ENCODE peak calls at places on chromosomes 2 and 18, in six cellular contexts. P is uterus, C is A549, D is AG04449, O is cardiac fibroblast, R is A673. Z is an unnamed sample.

GRCh38 chr2:172293952-172294351 is 133.4 kb upstream of the ITGA6 start:
- DNase-seq in P (peak), C (no peak), D (no peak), O (peak), R (peak), Z (no peak)

GRCh38 chr2:224135881-224136280 is 96.8 kb upstream of the SERPINE2 start:
- DNase-seq in P (no peak), C (no peak), D (no peak), O (no peak), R (no peak), Z (no peak)

GRCh38 chr2:9702604-9703084 is 71.8 kb upstream of the YWHAQ start:
- DNase-seq in P (no peak), C (no peak), D (no peak), O (no peak), R (no peak), Z (no peak)

GRCh38 chr18:55406374-55407045 is 181.5 kb downstream of the TCF4 start:
- DNase-seq in P (no peak), C (no peak), D (no peak), O (no peak), R (no peak), Z (no peak)

GRCh38 chr2:50529600-50530218 is 502.2 kb downstream of the NRXN1 start:
- DNase-seq in P (no peak), C (peak), D (peak), O (peak), R (peak), Z (peak)

GRCh38 chr18:30072609-30073385 is 969.7 kb downstream of the DSC3 start:
- DNase-seq in P (no peak), C (no peak), D (no peak), O (no peak), R (no peak), Z (no peak)

GRCh38 chr2:149225446-149225845 is 104.9 kb upstream of the LYPD6 start:
- DNase-seq in P (no peak), C (no peak), D (no peak), O (no peak), R (no peak), Z (no peak)

GRCh38 chr2:23600336-23600735 is 215.4 kb downstream of the KLHL29 start:
- DNase-seq in P (no peak), C (no peak), D (no peak), O (no peak), R (no peak), Z (no peak)

GRCh38 chr2:69291004-69291650 is 95.9 kb downstream of the GFPT1 start:
- DNase-seq in P (peak), C (peak), D (peak), O (peak), R (no peak), Z (peak)

GRCh38 chr18:67104700-67105284 is 411.7 kb downstream of the DSEL start:
- DNase-seq in P (no peak), C (peak), D (peak), O (peak), R (peak), Z (peak)

GRCh38 chr2:121001641-121002040 is 266.0 kb downstream of the GLI2 start:
- DNase-seq in P (no peak), C (no peak), D (no peak), O (no peak), R (no peak), Z (no peak)

GRCh38 chr2:190696792-190697398 is 48.0 kb downstream of the NAB1 start:
- DNase-seq in P (no peak), C (no peak), D (no peak), O (no peak), R (no peak), Z (no peak)

GRCh38 chr2:20208487-20208882 is 16.4 kb downstream of the SDC1 start:
- DNase-seq in P (no peak), C (no peak), D (no peak), O (no peak), R (no peak), Z (no peak)

GRCh38 chr2:102520009-102520408 is 47.0 kb downstream of the SLC9A4 start:
- DNase-seq in P (no peak), C (peak), D (no peak), O (peak), R (peak), Z (no peak)

GRCh38 chr2:43225788-43226557 is 433 bp downstream of the ZFP36L2 start:
- DNase-seq in P (peak), C (peak), D (no peak), O (peak), R (peak), Z (no peak)

GRCh38 chr2:37527362-37527761 is 144.1 kb downstream of the CDC42EP3 start:
- DNase-seq in P (no peak), C (no peak), D (no peak), O (no peak), R (no peak), Z (no peak)

GRCh38 chr2:164657129-164657528 is 35.8 kb upstream of the GRB14 start:
- DNase-seq in P (no peak), C (peak), D (peak), O (peak), R (no peak), Z (peak)

GRCh38 chr2:178627401-178627800 is 147.1 kb downstream of the PLEKHA3 start:
- DNase-seq in P (no peak), C (no peak), D (no peak), O (no peak), R (no peak), Z (no peak)

GRCh38 chr2:178632729-178633128 is 152.5 kb downstream of the PLEKHA3 start:
- DNase-seq in P (no peak), C (no peak), D (no peak), O (no peak), R (no peak), Z (no peak)

GRCh38 chr2:178628590-178628989 is 148.3 kb downstream of the PLEKHA3 start:
- DNase-seq in P (no peak), C (no peak), D (peak), O (peak), R (no peak), Z (no peak)

DNA sequence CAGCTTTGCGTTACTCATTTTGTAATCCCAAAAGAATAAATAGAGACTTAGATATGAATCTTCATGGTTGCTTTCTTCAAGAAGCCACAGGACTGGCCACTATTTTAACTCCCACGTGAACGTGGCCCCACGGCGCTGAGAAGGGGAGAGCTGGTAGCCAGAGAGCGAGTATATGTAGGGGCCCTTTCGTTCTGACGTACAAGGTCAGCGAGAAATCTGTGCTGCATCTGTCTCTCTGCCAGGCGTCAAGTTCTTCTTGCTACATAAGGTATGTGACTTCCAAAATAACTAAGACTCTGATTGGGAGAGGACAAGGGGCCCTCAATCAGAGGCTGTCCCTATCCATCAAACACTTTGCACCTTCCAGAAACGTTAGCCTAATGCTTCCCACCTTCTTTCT is 149.2 kb downstream of the PLEKHA3 start:
- DNase-seq in P (no peak), C (no peak), D (no peak), O (no peak), R (no peak), Z (no peak)
- H3K4me3 ChIP-seq in P (no peak), C (no peak), D (no peak), O (no peak), R (no peak), Z (no peak)

DNA sequence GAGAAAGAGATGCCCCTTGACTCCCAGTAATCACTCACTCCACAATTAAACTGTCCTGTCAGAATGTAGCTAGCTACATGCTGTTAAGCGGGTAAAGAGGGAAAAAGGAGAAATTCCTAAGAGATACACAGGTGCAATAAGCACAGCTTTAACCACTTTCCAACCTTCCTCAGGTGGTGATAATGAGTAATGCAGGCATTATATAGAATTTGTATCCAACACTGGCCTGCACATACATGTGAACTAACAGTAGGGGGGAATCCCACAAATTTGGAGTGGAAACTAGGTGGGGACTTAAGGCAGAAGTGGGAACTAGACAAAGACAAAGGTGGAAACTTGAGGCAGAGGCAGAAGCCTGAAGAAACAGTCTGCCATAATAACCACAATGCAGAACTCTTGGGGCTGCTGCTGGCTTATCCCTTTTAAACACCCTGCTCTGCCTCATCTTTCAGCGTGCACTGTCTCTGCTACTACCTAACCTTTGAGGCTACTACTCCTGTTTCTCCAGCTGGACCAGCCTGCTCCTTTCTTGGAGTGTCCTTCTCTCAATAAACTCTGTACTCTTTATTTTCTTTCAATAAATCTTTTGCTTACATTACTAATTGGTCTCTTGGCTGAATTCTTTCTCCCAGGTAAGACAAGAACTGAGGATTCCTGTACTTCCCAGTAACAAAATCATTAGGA is 259.7 kb downstream of the PDE11A start:
- DNase-seq in P (no peak), C (peak), D (no peak), O (no peak), R (no peak), Z (no peak)
- TF ChIP-seq CTCF in P (no peak), C (no peak), D (no peak), O (no peak), R (no peak), Z (no peak)

GRCh38 chr2:222290371-222290690 is 8.5 kb downstream of the PAX3 start:
- DNase-seq in P (no peak), C (no peak), D (no peak), O (no peak), R (no peak), Z (no peak)

GRCh38 chr2:222290691-222291484 is 7.9 kb downstream of the PAX3 start:
- DNase-seq in P (no peak), C (peak), D (no peak), O (no peak), R (peak), Z (no peak)

GRCh38 chr2:222292738-222293134 is 6.1 kb downstream of the PAX3 start:
- DNase-seq in P (no peak), C (no peak), D (no peak), O (no peak), R (no peak), Z (no peak)

GRCh38 chr2:222292113-222292737 is 6.6 kb downstream of the PAX3 start:
- DNase-seq in P (no peak), C (no peak), D (no peak), O (no peak), R (no peak), Z (no peak)

DNA sequence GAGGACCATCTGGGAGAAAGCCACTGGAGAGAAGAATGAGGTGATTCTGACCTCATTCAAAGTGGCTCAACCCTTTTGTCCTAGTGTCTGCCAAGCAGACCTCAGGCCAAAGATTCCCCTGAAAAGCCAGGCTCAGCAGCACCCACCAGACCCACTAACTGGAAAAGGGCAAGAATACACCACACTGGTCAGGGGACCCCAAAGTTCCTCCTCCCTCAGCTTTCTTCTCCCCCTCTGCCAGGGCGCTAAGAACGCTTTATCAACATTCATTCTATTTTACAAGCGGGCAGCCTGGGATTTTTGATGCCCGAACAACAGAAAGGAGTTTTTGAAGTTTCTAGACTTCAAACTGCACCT is 7.3 kb downstream of the PAX3 start:
- DNase-seq in P (no peak), C (no peak), D (no peak), O (no peak), R (no peak), Z (no peak)
- H3K4me3 ChIP-seq in P (no peak), C (no peak), D (peak), O (no peak), R (peak), Z (no peak)

DNA sequence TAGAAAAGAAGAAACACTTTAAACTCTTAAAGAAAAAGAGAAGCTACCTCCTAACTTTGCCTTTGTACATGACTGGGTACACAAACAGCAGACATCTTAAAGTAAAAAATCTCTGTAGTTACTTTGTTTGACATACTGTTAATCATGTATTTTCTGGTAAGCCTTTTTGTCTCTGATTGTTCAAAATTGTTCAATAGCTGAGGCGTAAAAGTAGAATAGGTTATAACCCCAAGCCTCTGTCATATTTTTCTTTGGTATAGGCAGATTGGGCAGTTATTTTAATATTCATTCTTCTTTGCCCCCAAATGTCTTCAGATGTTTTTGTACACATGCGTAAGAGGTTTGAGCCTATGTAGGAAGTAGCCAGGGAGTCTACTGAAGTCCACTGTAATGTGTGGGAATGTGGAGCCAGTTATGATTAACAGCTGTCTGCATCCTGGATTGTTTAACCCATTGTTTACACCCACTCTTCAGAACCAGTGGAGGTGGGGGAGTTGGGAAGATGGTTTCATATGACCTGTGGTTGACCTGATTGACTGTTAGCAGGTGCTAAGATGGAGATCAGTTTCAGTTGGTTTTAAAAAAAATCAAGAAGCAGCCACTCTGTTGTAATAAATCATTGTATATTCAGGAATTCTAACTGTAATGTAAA is 150.5 kb downstream of the TANC1 start:
- DNase-seq in P (no peak), C (no peak), D (no peak), O (no peak), R (no peak), Z (no peak)
- TF ChIP-seq CTCF in P (no peak), C (no peak), D (no peak), O (no peak), R (peak), Z (no peak)

DNA sequence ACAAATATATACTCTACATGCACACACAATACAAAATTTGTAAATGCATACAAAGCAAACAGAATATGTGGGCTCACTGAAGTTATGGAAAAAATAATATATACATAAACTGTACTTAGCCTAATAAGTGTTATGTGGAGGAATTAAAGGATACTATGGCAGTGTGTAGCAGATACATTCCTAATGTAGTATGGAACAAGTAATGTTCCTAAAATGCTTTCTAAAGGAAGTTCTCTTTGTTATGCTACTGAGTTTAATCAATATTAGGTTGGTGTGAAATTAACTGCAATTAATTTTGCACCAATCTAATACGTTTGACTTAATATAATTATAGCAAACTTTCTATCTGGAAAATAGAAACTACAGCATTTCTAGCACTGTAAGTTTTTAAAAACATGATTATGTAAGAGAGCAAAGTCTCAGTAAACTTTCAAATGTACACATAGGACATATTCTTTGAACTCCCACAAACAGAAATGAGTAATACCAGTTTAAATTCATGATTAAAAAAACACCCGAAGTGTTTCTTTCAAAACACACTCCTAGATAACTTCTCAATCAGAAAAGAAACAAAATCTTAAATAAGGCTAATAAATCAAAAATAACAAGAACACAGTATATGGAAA is 331.3 kb downstream of the LRRTM4 start:
- DNase-seq in P (no peak), C (no peak), D (no peak), O (no peak), R (no peak), Z (no peak)
- H3K4me3 ChIP-seq in P (no peak), C (no peak), D (no peak), O (no peak), R (no peak), Z (no peak)

DNA sequence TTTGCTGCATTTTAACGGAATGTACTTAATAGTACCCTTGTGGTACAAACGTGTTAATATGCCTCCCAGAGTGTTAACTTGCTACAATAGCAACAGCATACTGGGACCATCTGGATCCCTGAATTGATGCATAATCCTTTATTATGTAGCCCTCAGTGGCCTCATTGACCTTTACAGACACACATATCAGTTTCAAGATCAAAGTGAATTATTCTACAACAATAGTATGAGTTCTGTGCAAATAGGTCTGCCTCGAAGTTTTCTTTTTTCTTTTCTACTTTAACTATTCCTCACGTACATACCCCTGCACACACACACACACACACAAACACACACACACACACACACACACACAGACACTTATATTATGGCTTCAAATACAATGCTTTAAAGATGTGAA is 1622.1 kb downstream of the LRP1B start:
- DNase-seq in P (no peak), C (no peak), D (no peak), O (no peak), R (no peak), Z (no peak)
- TF ChIP-seq CTCF in P (no peak), C (no peak), D (no peak), O (no peak), R (no peak), Z (no peak)

GRCh38 chr2:14577843-14578242 is 54.7 kb upstream of the LRATD1 start:
- DNase-seq in P (no peak), C (no peak), D (no peak), O (no peak), R (no peak), Z (no peak)

GRCh38 chr2:14567561-14567960 is 65.0 kb upstream of the LRATD1 start:
- DNase-seq in P (no peak), C (no peak), D (no peak), O (no peak), R (no peak), Z (no peak)

GRCh38 chr2:14569294-14569693 is 63.2 kb upstream of the LRATD1 start:
- DNase-seq in P (no peak), C (no peak), D (no peak), O (no peak), R (no peak), Z (no peak)

GRCh38 chr2:14572588-14573089 is 59.9 kb upstream of the LRATD1 start:
- DNase-seq in P (no peak), C (no peak), D (no peak), O (no peak), R (no peak), Z (no peak)
- H3K4me3 ChIP-seq in P (no peak), C (no peak), D (no peak), O (no peak), R (no peak), Z (no peak)

DNA sequence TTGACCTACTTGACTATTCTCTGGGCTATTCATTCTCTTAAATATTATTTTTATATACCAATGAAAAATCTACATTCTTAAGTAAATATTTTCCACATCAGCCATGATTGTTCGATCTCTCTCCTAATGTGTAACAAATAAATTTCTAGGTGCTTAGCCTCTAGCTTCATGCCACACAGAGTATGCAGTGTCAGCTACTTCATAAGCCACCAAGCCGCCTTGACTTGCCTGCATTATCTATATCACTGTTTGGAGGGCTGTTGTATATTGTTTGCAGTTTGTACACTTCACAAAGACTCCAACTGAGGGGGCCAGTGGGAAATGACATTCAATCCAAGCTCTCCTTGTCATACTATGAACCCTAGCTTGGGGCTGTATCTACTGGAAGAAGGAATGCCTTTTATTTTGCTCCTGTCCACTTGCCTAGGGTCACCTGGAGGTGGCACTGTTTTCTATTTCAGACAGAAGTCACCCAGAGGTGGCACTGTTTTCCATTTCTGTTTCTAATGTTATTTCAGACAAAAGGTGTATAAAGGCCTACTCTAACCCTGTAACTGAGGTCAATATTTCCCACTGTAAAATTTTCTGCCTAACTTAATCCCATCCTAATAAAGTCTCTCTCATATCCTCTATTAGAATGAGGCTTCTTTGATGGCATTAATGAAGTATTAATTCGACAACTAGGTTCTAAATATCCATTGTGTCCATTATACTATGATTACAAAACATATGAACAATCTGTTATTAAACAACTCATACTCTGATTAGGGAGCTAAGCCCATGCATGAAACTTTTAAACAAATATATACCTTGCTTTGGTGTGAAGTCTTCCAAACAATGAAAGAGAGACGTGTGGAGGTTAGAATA is 36.4 kb downstream of the COL5A2 start:
- DNase-seq in P (no peak), C (peak), D (no peak), O (peak), R (peak), Z (no peak)
- TF ChIP-seq CTCF in P (no peak), C (peak), D (peak), O (peak), R (peak), Z (peak)